ENCODE peak calls at places on chromosome 2, in six cellular contexts. M is A549, F is K562, X is HepG2, Q is endothelial cell of umbilical vein, G is GM12878. K is an unnamed sample.

GRCh38 chr2:162967137-162967536 is 128.6 kb upstream of the KCNH7 start:
- DNase-seq in M (no peak), F (no peak), X (no peak), Q (no peak), G (no peak), K (no peak)

GRCh38 chr2:152766908-152767307 is 48.5 kb downstream of the ARL6IP6 start:
- DNase-seq in M (no peak), F (no peak), X (no peak), Q (no peak), G (no peak), K (no peak)

GRCh38 chr2:126342457-126342856 is 313.5 kb upstream of the GYPC start:
- DNase-seq in M (no peak), F (no peak), X (no peak), Q (no peak), G (no peak), K (no peak)

GRCh38 chr2:237924164-237924534 is 42.7 kb upstream of the UBE2F start:
- DNase-seq in M (no peak), F (no peak), X (no peak), Q (no peak), G (no peak), K (no peak)

GRCh38 chr2:204024503-204024902 is 87.9 kb downstream of the ICOS start:
- DNase-seq in M (peak), F (no peak), X (peak), Q (peak), G (no peak), K (peak)

GRCh38 chr2:12715878-12716249 is 872 bp upstream of the TRIB2 start:
- DNase-seq in M (peak), F (peak), X (peak), Q (peak), G (no peak), K (peak)

GRCh38 chr2:191571163-191571769 is 106.7 kb upstream of the NABP1 start:
- DNase-seq in M (peak), F (peak), X (no peak), Q (peak), G (no peak), K (peak)

GRCh38 chr2:233115121-233115520 is 55.0 kb downstream of the INPP5D start:
- DNase-seq in M (no peak), F (no peak), X (no peak), Q (no peak), G (no peak), K (no peak)

GRCh38 chr2:187618813-187619212 is 64.6 kb upstream of the TFPI start:
- DNase-seq in M (no peak), F (no peak), X (no peak), Q (no peak), G (no peak), K (no peak)

GRCh38 chr2:107137711-107138110 is 251.7 kb upstream of the ST6GAL2 start:
- DNase-seq in M (no peak), F (no peak), X (no peak), Q (no peak), G (no peak), K (no peak)

GRCh38 chr2:128304715-128305554 is 13.7 kb downstream of the HS6ST1 start:
- DNase-seq in M (no peak), F (no peak), X (peak), Q (peak), G (no peak), K (no peak)

GRCh38 chr2:136116111-136116812 is 1.7 kb downstream of the CXCR4 start:
- DNase-seq in M (no peak), F (no peak), X (no peak), Q (no peak), G (no peak), K (peak)

GRCh38 chr2:4246364-4247131 is 543.2 kb downstream of the DCDC2C start:
- DNase-seq in M (no peak), F (no peak), X (no peak), Q (no peak), G (no peak), K (no peak)

GRCh38 chr2:105118960-105119359 is 81.1 kb downstream of the MRPS9 start:
- DNase-seq in M (no peak), F (peak), X (no peak), Q (peak), G (no peak), K (no peak)

GRCh38 chr2:156944871-156945270 is 312.6 kb upstream of the GALNT5 start:
- DNase-seq in M (no peak), F (no peak), X (no peak), Q (no peak), G (no peak), K (no peak)

GRCh38 chr2:196984888-196985287 is 58.4 kb upstream of the PGAP1 start:
- DNase-seq in M (no peak), F (no peak), X (no peak), Q (no peak), G (no peak), K (no peak)

GRCh38 chr2:109089602-109090300 is 39.3 kb upstream of the SH3RF3 start:
- DNase-seq in M (no peak), F (no peak), X (no peak), Q (peak), G (no peak), K (no peak)

GRCh38 chr2:172996387-172996961 is 79.2 kb upstream of the MAP3K20 start:
- DNase-seq in M (no peak), F (no peak), X (no peak), Q (no peak), G (no peak), K (no peak)

GRCh38 chr2:154402138-154402714 is 296.3 kb upstream of the KCNJ3 start:
- DNase-seq in M (peak), F (no peak), X (peak), Q (peak), G (no peak), K (peak)

GRCh38 chr2:108565778-108566375 is 31.6 kb downstream of the LIMS1 start:
- DNase-seq in M (no peak), F (no peak), X (no peak), Q (no peak), G (no peak), K (no peak)

GRCh38 chr2:200863655-200864205 is 728 bp downstream of the CLK1 start:
- DNase-seq in M (no peak), F (no peak), X (no peak), Q (no peak), G (no peak), K (no peak)

GRCh38 chr2:171706152-171706803 is 19.0 kb downstream of the DYNC1I2 start:
- DNase-seq in M (peak), F (peak), X (peak), Q (peak), G (no peak), K (peak)

GRCh38 chr2:126902152-126902835 is 3.6 kb downstream of the TEX51 start:
- DNase-seq in M (no peak), F (no peak), X (no peak), Q (no peak), G (no peak), K (no peak)

GRCh38 chr2:235689427-235689853 is 195.6 kb downstream of the AGAP1 start:
- DNase-seq in M (no peak), F (no peak), X (no peak), Q (no peak), G (no peak), K (no peak)

GRCh38 chr2:241040081-241040803 is 41.8 kb downstream of the SNED1 start:
- DNase-seq in M (no peak), F (no peak), X (no peak), Q (no peak), G (no peak), K (no peak)

GRCh38 chr2:210586381-210586780 is 30.0 kb downstream of the CPS1 start:
- DNase-seq in M (no peak), F (no peak), X (no peak), Q (no peak), G (no peak), K (peak)

DNA sequence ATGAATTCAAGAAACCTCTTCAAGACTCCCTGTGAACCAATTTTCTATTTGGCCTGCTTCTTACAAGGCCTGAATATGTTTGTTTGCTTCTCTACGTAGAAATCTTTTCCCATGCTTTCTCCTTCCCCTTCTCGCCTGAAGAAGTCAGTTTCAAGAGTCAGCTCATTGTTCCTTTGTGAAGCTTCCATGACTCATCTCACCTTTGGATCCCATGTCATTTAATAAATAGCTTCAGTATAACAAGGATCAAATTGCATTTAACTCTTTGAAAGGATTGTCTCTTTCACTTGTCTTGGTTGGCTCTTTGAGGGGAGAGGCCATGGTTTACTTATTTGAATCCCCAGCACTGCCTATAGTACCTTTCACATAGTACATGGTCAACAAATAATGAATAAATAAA is 28.4 kb downstream of the CPS1 start:
- DNase-seq in M (no peak), F (no peak), X (peak), Q (peak), G (no peak), K (no peak)
- TF ChIP-seq MYC in M (no peak), F (no peak), X (no peak), Q (no peak), G (no peak), K (no peak)

DNA sequence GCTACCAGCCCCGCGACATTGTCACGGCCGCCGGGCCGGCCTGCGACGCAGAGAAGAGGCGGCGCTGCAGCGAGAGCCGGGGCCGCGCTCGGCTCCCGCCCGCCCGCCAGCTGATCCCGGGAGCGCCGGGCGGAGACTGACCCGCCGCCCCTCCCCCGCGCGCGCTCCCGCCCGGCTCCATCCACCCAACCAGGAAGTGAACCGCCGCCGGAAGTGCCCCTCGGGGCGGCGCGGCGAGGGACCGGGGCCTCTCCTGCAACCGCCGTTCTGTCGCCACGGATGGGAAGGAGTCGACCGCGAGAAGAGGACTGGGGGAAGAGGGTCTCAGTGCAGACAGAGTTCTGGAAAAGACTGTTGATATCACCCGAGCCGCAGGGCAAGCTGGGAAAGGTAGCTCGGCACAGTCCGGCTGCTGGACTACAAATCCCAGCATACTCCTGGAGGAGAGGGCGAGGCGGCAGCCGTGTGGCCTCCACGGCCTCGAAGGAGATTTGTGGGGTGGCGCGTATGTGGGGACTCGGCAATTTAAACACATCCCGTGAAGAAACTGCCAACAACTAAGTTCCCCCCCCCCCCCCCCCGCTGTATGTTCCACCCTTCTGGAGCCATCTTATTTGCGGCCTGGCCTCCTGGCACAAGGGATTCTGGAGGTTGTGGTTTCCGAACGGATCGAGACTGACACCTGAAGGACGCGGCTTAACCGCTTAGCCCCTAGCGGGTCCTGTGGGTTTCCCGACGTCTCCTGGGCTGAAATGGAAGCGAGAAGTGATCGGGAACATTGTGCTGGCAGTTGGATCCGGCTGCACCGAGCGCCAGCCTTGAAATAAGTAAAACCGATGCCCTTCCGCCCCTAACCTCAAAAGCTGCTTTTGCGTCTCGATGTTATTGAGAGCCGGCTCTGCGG is at the start of gene AAK1:
- DNase-seq in M (peak), F (peak), X (peak), Q (peak), G (peak), K (peak)
- TF ChIP-seq POLR2A in M (peak), F (peak), X (peak), Q (peak), G (peak), K (peak)

GRCh38 chr2:8230466-8230865 is 451.4 kb upstream of the ID2 start:
- DNase-seq in M (no peak), F (no peak), X (no peak), Q (no peak), G (no peak), K (no peak)
- TF ChIP-seq MYC in M (no peak), F (no peak), X (no peak), Q (no peak), G (no peak), K (no peak)

DNA sequence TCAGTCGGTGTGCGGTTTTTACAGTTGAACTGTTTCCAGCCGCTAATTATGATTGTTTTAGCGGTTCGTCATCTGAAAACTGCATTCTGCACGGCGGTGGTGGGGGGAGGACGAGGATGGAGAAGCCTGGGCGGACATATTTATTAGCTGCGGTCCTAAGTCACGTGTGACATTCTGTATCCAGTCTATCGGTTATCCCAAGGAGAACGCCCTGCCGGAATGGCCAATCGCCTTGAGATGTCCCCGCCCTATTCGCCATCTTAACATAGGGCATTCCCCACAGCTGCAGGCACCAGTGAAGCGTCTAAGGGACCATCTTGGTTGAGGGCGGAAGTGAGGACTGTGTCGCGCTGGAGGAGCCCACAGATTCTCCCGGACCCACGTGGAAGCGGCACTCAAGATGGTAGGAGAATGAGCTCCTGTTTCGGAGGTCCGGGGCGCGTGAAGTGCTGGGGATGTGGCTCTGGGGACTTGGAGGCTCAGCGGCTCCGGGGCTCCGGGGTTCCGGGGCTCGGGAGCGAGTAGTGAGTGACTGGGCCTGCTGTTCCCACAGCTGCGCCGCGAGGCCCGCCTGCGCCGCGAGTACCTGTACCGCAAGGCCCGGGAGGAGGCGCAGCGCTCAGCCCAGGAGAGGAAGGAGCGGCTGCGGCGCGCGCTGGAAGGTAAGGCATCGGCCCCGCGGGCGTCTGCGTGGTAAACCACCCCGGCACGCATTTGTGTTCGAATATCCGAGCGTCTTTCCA is at the start of gene IMP4:
- DNase-seq in M (peak), F (peak), X (peak), Q (peak), G (peak), K (peak)
- TF ChIP-seq POLR2A in M (peak), F (peak), X (peak), Q (peak), G (peak), K (peak)

DNA sequence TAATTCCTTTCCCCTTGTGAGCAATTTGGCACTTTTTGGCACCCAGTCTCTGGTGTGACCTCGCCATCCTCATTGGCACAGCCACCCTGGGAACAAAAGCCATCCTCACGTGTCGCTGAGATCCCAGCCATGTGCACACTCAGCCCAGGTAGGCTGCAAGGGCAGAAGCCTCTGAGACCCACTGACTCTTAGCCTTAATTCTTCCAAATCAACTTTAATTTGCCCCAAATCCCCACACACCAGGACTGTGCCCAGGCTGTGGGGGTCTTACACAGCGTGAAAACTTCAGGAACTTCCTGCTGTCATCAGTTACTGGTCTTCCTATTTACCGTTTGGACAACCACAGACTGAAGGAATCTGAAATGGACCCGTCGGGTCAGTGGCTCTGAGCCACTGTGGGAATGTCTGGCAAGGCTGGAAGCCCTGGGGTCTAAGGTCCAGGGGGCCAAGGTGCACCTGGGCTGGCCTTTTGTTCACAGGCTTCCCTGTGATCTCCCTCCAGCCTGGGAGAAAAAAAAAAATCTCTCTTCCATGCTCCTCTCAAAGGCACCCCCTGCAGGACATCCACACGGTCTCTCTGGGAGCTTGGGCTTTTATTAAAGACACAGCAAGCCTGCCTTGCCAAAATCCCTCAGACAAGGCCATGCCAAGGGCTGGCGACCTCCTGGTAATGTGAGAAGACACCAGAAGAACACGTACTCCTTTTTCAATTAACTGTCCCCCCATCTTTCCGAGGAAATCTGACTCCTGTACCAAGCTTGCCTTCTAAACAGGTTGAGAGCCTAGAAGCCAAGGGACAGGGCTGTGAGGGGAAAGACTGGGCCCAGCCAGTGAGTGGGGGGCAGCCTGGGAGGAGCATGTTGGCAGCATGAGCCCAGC is 42.1 kb upstream of the LAPTM4A start:
- DNase-seq in M (peak), F (no peak), X (peak), Q (peak), G (no peak), K (peak)
- TF ChIP-seq MYC in M (no peak), F (no peak), X (no peak), Q (no peak), G (no peak), K (no peak)

GRCh38 chr2:58425368-58425767 is 184.2 kb upstream of the FANCL start:
- DNase-seq in M (no peak), F (no peak), X (no peak), Q (no peak), G (no peak), K (no peak)

GRCh38 chr2:58428286-58428552 is 187.1 kb upstream of the FANCL start:
- DNase-seq in M (peak), F (peak), X (no peak), Q (no peak), G (no peak), K (peak)

GRCh38 chr2:58429285-58429874 is 188.3 kb upstream of the FANCL start:
- DNase-seq in M (no peak), F (no peak), X (no peak), Q (no peak), G (no peak), K (no peak)

GRCh38 chr2:58427572-58428285 is 186.6 kb upstream of the FANCL start:
- DNase-seq in M (no peak), F (no peak), X (peak), Q (peak), G (no peak), K (no peak)

GRCh38 chr2:58428553-58429284 is 187.6 kb upstream of the FANCL start:
- DNase-seq in M (peak), F (no peak), X (no peak), Q (no peak), G (no peak), K (no peak)
- TF ChIP-seq POLR2A in M (no peak), F (no peak), X (no peak), Q (no peak), G (no peak), K (no peak)

GRCh38 chr2:121774216-121774615 is 18.8 kb downstream of the TSN start:
- DNase-seq in M (no peak), F (no peak), X (no peak), Q (no peak), G (no peak), K (no peak)
- TF ChIP-seq MYC in M (no peak), F (no peak), X (no peak), Q (no peak), G (no peak), K (no peak)

GRCh38 chr2:64941143-64941542 is 48.1 kb upstream of the SLC1A4 start:
- DNase-seq in M (no peak), F (no peak), X (no peak), Q (no peak), G (no peak), K (no peak)

GRCh38 chr2:64941751-64942150 is 47.4 kb upstream of the SLC1A4 start:
- DNase-seq in M (no peak), F (no peak), X (no peak), Q (no peak), G (no peak), K (peak)

GRCh38 chr2:64938607-64939285 is 50.5 kb upstream of the SLC1A4 start:
- DNase-seq in M (no peak), F (no peak), X (no peak), Q (no peak), G (no peak), K (no peak)

GRCh38 chr2:64937341-64938230 is 51.6 kb upstream of the SLC1A4 start:
- DNase-seq in M (no peak), F (no peak), X (no peak), Q (no peak), G (peak), K (peak)

DNA sequence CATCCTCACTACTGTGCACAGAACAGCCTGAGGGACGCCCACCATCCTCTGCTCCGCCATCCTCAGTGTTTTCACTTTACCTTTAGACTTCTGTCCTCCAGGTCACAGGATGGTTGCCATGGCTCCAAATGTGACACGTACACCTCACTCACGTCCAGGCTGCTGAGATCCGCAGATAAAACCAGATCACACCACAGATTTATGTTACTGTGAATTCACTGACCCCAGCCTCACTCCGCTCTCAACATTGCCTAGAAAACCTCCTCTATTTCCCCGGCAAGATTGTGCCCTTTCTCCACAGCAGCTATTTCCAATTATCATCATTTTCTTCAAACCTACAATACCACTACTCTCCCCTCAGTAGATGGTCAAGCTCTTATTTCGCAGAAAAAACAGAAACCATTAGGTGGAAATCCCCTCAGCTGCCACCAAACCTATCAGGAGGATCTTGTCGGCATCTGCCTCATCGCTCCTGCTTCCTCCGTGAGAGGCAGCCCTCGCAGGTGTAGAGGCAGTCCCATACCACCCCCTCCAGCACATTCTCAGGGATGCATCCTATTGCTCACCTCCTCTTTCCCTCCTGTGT is 49.8 kb upstream of the SLC1A4 start:
- DNase-seq in M (no peak), F (no peak), X (no peak), Q (no peak), G (peak), K (no peak)
- TF ChIP-seq POLR2A in M (no peak), F (no peak), X (no peak), Q (no peak), G (peak), K (no peak)

K was measured in NB4.